ENCODE peak calls at places on chromosomes 3 and 15, in six cellular contexts. J is mesenchymal stem cell, Y is IMR-90, L is keratinocyte, S is PC-9, T is OCI-LY7. H is an unnamed sample.

GRCh38 chr3:8324727-8325126 is 176.9 kb upstream of the LMCD1 start:
- DNase-seq in J (peak), Y (peak), L (no peak), S (peak), T (peak), H (peak)

GRCh38 chr15:85457392-85457968 is 77.1 kb downstream of the AKAP13 start:
- DNase-seq in J (peak), Y (no peak), L (no peak), S (no peak), T (peak), H (no peak)

GRCh38 chr15:77895742-77896141 is 181.8 kb downstream of the TBC1D2B start:
- DNase-seq in J (no peak), Y (no peak), L (no peak), S (no peak), T (no peak), H (no peak)

GRCh38 chr3:197027151-197027895 is 2.3 kb downstream of the MELTF start:
- DNase-seq in J (no peak), Y (peak), L (no peak), S (peak), T (no peak), H (peak)

GRCh38 chr3:109930592-109930991 is 593.2 kb upstream of the DPPA4 start:
- DNase-seq in J (no peak), Y (no peak), L (no peak), S (no peak), T (no peak), H (no peak)

GRCh38 chr3:188469228-188469885 is 315.4 kb downstream of the LPP start:
- DNase-seq in J (peak), Y (no peak), L (no peak), S (no peak), T (no peak), H (no peak)

GRCh38 chr3:51385621-51386091 is 565 bp downstream of the MANF start:
- DNase-seq in J (peak), Y (no peak), L (no peak), S (no peak), T (peak), H (no peak)

GRCh38 chr3:146124141-146124801 is 36.7 kb downstream of the PLOD2 start:
- DNase-seq in J (peak), Y (no peak), L (no peak), S (no peak), T (no peak), H (no peak)

GRCh38 chr3:14457481-14457880 is 55.1 kb downstream of the SLC6A6 start:
- DNase-seq in J (no peak), Y (no peak), L (no peak), S (no peak), T (no peak), H (no peak)

GRCh38 chr3:414063-414462 is 217.5 kb downstream of the CHL1 start:
- DNase-seq in J (peak), Y (peak), L (no peak), S (no peak), T (peak), H (no peak)

GRCh38 chr3:189529889-189530288 is 101.3 kb upstream of the TP63 start:
- DNase-seq in J (no peak), Y (no peak), L (no peak), S (no peak), T (no peak), H (no peak)

GRCh38 chr3:127157181-127157828 is 35.6 kb upstream of the PRR23E start:
- DNase-seq in J (no peak), Y (no peak), L (no peak), S (no peak), T (no peak), H (no peak)
- H3K4me2 ChIP-seq in J (no peak), Y (no peak), L (no peak), S (no peak), T (no peak), H (no peak)

GRCh38 chr3:148092624-148093194 is 605.0 kb upstream of the AGTR1 start:
- DNase-seq in J (no peak), Y (no peak), L (no peak), S (no peak), T (no peak), H (no peak)
- H3K4me2 ChIP-seq in J (no peak), Y (no peak), L (no peak), S (no peak), T (no peak), H (no peak)

GRCh38 chr3:129972301-129972700 is 2.2 kb upstream of the TRH start:
- DNase-seq in J (no peak), Y (no peak), L (no peak), S (no peak), T (no peak), H (no peak)

GRCh38 chr3:129971368-129972052 is 3.0 kb upstream of the TRH start:
- DNase-seq in J (no peak), Y (no peak), L (no peak), S (no peak), T (no peak), H (no peak)

GRCh38 chr3:129975332-129976090 is 991 bp downstream of the TRH start:
- DNase-seq in J (no peak), Y (no peak), L (no peak), S (no peak), T (no peak), H (no peak)

GRCh38 chr3:129973853-129974252 is 667 bp upstream of the TRH start:
- DNase-seq in J (no peak), Y (no peak), L (no peak), S (no peak), T (no peak), H (no peak)

DNA sequence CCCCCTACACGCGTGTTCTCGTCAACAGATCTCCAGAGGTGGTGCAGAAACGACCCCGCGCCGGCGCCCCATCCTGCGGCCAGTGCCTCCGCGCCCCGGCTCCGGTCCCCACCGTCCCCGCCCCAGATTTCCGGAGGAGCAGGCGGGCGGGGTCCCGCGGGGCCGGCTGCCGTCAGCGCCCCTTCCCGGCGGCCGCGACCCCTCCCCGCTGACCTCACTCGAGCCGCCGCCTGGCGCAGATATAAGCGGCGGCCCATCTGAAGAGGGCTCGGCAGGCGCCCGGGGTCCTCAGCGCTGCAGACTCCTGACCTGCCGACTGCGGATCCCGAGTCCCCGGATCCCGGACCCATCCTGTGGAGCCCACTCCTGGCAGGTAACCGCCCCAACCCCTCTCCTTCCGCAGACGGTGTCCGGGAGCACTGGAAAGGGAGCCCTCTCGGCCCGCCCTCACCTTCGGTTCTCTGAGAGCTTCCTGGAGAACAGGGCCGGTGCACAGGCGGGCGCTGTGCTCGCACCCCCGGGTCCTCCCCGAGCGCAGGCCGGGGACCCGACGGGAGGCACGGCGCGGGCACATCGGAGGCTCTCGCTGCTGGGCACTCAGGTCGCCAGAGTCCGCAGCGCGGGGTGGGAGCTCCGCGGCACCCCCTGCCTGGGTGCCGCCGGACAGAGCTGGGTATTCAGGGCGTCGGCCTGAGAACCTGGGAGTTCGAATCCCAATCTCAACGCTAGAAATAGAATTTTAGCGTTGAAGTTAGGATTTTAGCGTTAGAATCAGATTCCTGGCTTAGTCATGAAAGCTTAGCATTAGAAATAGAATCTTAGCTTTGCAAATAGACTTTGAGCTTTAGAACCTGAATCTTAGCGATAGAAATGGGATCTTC is at the start of gene TRH:
- DNase-seq in J (no peak), Y (no peak), L (no peak), S (no peak), T (no peak), H (no peak)
- H3K4me2 ChIP-seq in J (peak), Y (no peak), L (no peak), S (no peak), T (no peak), H (peak)

GRCh38 chr3:186512570-186513302 is 31.4 kb downstream of the CRYGS start:
- DNase-seq in J (no peak), Y (no peak), L (no peak), S (no peak), T (no peak), H (no peak)

GRCh38 chr3:186517218-186517617 is 27.0 kb downstream of the CRYGS start:
- DNase-seq in J (no peak), Y (no peak), L (no peak), S (no peak), T (no peak), H (no peak)

GRCh38 chr3:186514296-186515002 is 29.7 kb downstream of the CRYGS start:
- DNase-seq in J (peak), Y (no peak), L (no peak), S (no peak), T (no peak), H (peak)

GRCh38 chr3:186516645-186517044 is 27.5 kb downstream of the CRYGS start:
- DNase-seq in J (no peak), Y (no peak), L (no peak), S (no peak), T (no peak), H (no peak)

DNA sequence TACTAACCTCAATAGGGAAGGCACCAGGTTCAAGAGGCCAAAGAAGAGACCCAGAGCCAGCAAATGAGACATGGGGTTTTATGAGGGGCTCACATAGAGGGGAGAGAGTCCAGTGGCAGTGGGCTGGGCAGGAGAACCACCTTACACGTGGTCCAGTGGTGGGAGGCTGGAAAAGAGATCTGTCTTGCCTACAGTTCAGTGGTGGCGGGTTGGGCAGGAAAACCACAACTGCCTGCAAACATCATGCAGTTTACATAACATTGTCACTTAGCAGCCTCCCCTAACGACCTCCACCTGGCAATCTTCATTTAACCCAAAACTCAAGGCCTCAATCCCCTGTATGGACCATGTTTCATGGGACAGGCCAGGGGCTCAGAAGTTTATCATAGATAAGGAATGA is 29.1 kb downstream of the CRYGS start:
- DNase-seq in J (no peak), Y (no peak), L (no peak), S (no peak), T (peak), H (no peak)
- H3K4me2 ChIP-seq in J (no peak), Y (no peak), L (no peak), S (no peak), T (no peak), H (no peak)

GRCh38 chr15:32716216-32716959 is 1.4 kb upstream of the GREM1 start:
- DNase-seq in J (no peak), Y (no peak), L (no peak), S (no peak), T (no peak), H (no peak)
- H3K4me2 ChIP-seq in J (peak), Y (peak), L (no peak), S (no peak), T (no peak), H (no peak)

DNA sequence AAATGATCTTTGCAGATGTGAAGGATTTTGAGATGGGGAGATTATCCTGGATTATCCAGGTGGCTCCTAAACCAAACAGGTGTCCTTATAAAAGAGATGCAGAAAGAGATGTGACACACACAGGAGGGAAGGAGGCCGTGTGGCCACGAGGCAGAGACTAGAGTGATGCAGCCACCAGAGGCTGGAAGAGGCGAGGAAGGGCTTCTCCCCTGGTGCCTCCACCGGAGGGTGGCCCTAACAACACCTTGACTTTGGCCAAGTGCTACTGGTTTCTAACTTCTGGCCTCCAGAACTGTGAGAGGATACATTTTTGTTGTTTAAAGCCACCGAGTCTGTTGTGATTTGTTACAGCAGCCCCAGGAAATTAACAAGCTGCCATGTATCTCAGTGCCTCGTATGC is 127.1 kb downstream of the ASB7 start:
- DNase-seq in J (no peak), Y (no peak), L (no peak), S (no peak), T (no peak), H (no peak)
- H3K4me2 ChIP-seq in J (no peak), Y (no peak), L (no peak), S (no peak), T (no peak), H (no peak)